ENCODE peak calls at places on chromosomes 2 and 18, in six cellular contexts. Z is ovary, C is Peyer's patch, U is stomach, A is breast epithelium, W is upper lobe of left lung. D is an unnamed sample.

GRCh38 chr18:26051845-26052244 is 38.6 kb downstream of the SS18 start:
- DNase-seq in Z (no peak), W (no peak), U (no peak), A (no peak), C (no peak), D (peak)

GRCh38 chr2:231709636-231709980 is 1.3 kb downstream of the PTMA start:
- DNase-seq in U (peak), W (no peak), A (no peak), C (peak), Z (peak), D (peak)

GRCh38 chr2:47499621-47500309 is 96.8 kb downstream of the MSH2 start:
- DNase-seq in C (no peak), W (no peak), A (no peak), Z (no peak), U (no peak), D (no peak)

GRCh38 chr18:63161032-63161727 is 158.4 kb downstream of the BCL2 start:
- DNase-seq in C (no peak), A (no peak), Z (no peak), W (no peak), U (no peak), D (no peak)

GRCh38 chr2:15938803-15939555 is 1.4 kb upstream of the MYCN start:
- DNase-seq in C (no peak), W (no peak), A (no peak), Z (no peak), U (no peak), D (no peak)

GRCh38 chr2:61632276-61633169 is 94.4 kb upstream of the XPO1 start:
- DNase-seq in Z (no peak), C (peak), W (no peak), A (no peak), U (no peak), D (no peak)

GRCh38 chr2:195280024-195280423 is 377.0 kb upstream of the SLC39A10 start:
- DNase-seq in W (no peak), Z (no peak), C (no peak), A (no peak), U (no peak), D (no peak)

GRCh38 chr2:236682651-236683422 is 113.2 kb downstream of the ACKR3 start:
- DNase-seq in A (no peak), C (peak), Z (peak), W (no peak), U (no peak), D (no peak)

GRCh38 chr18:75358928-75359327 is 68.6 kb downstream of the SMIM21 start:
- DNase-seq in Z (no peak), U (no peak), W (no peak), C (no peak), A (no peak), D (no peak)

GRCh38 chr2:107738268-107738667 is 88.4 kb upstream of the RGPD4 start:
- DNase-seq in Z (no peak), A (no peak), W (no peak), C (no peak), U (no peak), D (no peak)

GRCh38 chr18:77165489-77166415 is 33.2 kb upstream of the MBP start:
- DNase-seq in C (no peak), W (peak), U (no peak), A (no peak), Z (no peak), D (no peak)

GRCh38 chr2:99821039-99821438 is 321.4 kb downstream of the AFF3 start:
- DNase-seq in Z (no peak), C (no peak), W (no peak), A (no peak), U (no peak), D (no peak)

GRCh38 chr2:178084273-178084672 is 11.7 kb upstream of the PDE11A start:
- DNase-seq in W (no peak), A (no peak), U (no peak), Z (no peak), C (no peak), D (no peak)

GRCh38 chr2:86790134-86790827 is 432 bp downstream of the CD8A start:
- DNase-seq in C (no peak), U (no peak), Z (no peak), W (peak), A (no peak), D (no peak)

GRCh38 chr2:237864940-237865622 is 5.7 kb downstream of the RAMP1 start:
- DNase-seq in A (peak), Z (peak), U (no peak), W (no peak), C (peak), D (no peak)

DNA sequence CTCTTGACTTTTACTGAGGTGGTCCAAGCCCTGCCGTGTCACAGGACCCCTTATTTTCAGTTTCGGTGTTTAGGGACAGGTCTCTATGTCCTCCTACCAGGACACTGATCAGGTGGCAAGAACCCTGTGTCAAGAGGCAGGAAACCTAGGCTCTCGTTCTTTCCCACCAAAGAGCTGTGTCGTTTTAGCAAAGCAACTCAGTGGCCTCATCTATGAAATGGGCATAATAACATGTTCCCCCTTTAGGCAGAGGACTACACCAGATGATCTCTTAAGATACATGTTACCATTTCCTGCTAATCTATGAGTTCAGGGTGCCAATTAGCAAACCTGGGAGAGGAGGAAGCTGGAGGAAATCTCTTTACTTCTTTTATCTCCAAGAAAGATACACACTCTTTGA is 1.9 kb downstream of the RAB31 start:
- DNase-seq in U (no peak), A (no peak), C (no peak), W (no peak), Z (no peak), D (no peak)
- TF ChIP-seq POLR2A in U (no peak), A (no peak), C (no peak), W (no peak), Z (no peak), D (no peak)

GRCh38 chr2:39550701-39551285 is 113.7 kb upstream of the MAP4K3 start:
- DNase-seq in Z (no peak), C (no peak), U (no peak), W (no peak), A (no peak), D (peak)
- TF ChIP-seq POLR2A in Z (no peak), C (no peak), U (no peak), W (no peak), A (no peak), D (no peak)

GRCh38 chr2:134119117-134119671 is 134.7 kb upstream of the MGAT5 start:
- DNase-seq in U (no peak), A (no peak), W (no peak), Z (no peak), C (no peak), D (peak)

GRCh38 chr2:134119672-134120159 is 134.2 kb upstream of the MGAT5 start:
- DNase-seq in W (peak), C (peak), A (peak), U (peak), Z (peak), D (peak)

GRCh38 chr2:134122610-134123009 is 131.3 kb upstream of the MGAT5 start:
- DNase-seq in W (no peak), Z (no peak), C (no peak), U (no peak), A (no peak), D (no peak)

GRCh38 chr2:134120160-134120717 is 133.6 kb upstream of the MGAT5 start:
- DNase-seq in W (no peak), Z (peak), U (no peak), C (no peak), A (no peak), D (no peak)

DNA sequence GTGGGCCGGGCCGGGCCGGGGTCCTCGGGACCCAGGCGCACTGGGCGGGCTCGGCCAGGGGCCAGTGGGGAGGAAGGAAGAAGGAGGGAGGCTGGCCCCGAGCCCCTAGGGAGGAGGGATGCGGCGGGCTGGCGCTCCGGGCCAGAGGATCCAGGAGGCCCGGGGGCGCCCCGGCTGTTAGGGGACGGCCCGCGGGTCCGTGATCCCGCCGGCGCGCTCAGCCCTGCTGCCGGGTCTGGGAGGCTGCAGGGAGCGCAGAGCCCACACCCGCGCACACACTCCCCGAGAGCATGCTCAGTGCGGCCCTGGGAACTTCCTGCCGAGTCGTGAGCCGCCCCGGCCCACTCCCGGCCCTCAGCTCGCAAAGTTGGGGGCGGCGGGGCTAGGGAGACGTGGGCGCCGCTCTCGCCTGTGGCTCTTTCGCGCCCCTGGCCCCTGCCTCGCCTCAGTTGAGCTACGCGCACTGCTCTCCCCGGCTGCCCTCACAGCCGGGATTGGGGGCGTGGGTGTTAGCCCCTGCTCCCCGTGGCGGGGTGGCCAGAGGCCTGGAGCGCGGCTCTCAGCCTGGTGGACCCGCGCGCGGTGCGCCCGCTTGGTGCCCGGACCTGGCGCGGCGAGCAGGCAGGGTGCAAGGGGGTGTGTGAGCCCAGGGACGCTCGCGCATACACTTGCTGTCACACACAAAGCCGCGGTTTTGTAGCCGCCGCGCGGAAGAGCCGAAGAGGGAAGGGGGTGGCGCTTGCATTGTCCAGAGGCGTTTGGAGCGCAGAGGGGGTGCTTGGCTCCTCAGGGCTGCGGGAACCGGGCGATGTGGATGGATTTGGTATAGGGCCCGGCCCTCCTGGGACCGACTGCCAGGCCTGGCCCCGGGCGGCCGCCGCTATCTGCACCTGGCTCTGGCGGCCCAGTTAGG is 132.9 kb upstream of the MGAT5 start:
- DNase-seq in A (no peak), U (peak), W (peak), Z (peak), C (peak), D (peak)
- TF ChIP-seq POLR2A in A (no peak), U (no peak), W (no peak), Z (no peak), C (no peak), D (no peak)

GRCh38 chr2:203535078-203535783 is at the start of gene RAPH1:
- DNase-seq in W (peak), A (peak), C (peak), U (peak), Z (peak), D (peak)
- TF ChIP-seq POLR2A in W (no peak), A (no peak), C (peak), U (no peak), Z (no peak), D (no peak)